ENCODE peak calls at places on chromosomes 6 and 20, in eight cellular contexts. A is psoas muscle, C is left ventricle myocardium inferior, E is aorta, N is GM23338, L is substantia nigra, F is testis, H is DND-41. M is an unnamed sample.

GRCh38 chr6:79895382-79896100 is 51.8 kb downstream of the ELOVL4 start:
- DNase-seq in A (no peak), C (no peak), E (no peak), N (no peak), L (no peak), F (no peak), H (no peak), M (no peak)

GRCh38 chr6:4291453-4292403 is 156.4 kb upstream of the ECI2 start:
- DNase-seq in A (no peak), C (no peak), E (no peak), N (peak), L (no peak), F (no peak), H (no peak), M (no peak)

GRCh38 chr6:142374965-142375733 is 73.3 kb downstream of the ADGRG6 start:
- DNase-seq in A (no peak), C (no peak), E (no peak), N (no peak), L (no peak), F (no peak), H (no peak), M (no peak)

GRCh38 chr6:15989397-15989796 is 139.5 kb upstream of the MYLIP start:
- DNase-seq in A (no peak), C (no peak), E (no peak), N (no peak), L (no peak), F (no peak), H (no peak), M (no peak)

GRCh38 chr6:23688650-23689049 is 437.4 kb upstream of the NRSN1 start:
- DNase-seq in A (no peak), C (no peak), E (no peak), N (no peak), L (no peak), F (no peak), H (no peak), M (no peak)

GRCh38 chr6:95209007-95209406 is 368.3 kb upstream of the MANEA start:
- DNase-seq in A (no peak), C (no peak), E (no peak), N (no peak), L (no peak), F (no peak), H (no peak), M (no peak)

GRCh38 chr6:26020983-26021349 is 58.4 kb downstream of the TRIM38 start:
- DNase-seq in A (peak), C (peak), E (peak), N (no peak), L (peak), F (peak), H (peak), M (peak)

GRCh38 chr20:9040874-9041524 is 27.9 kb upstream of the PLCB4 start:
- DNase-seq in A (no peak), C (no peak), E (no peak), N (no peak), L (no peak), F (no peak), H (no peak), M (no peak)

GRCh38 chr20:32965115-32965514 is 39.1 kb downstream of the SUN5 start:
- DNase-seq in A (no peak), C (no peak), E (no peak), N (no peak), L (no peak), F (peak), H (peak), M (no peak)

GRCh38 chr6:15763827-15764226 is 101.0 kb upstream of the DTNBP1 start:
- DNase-seq in A (peak), C (no peak), E (no peak), N (peak), L (no peak), F (no peak), H (no peak), M (no peak)

GRCh38 chr6:165401092-165401491 is 91.7 kb upstream of the C6orf118 start:
- DNase-seq in A (no peak), C (no peak), E (no peak), N (no peak), L (no peak), F (no peak), H (no peak), M (no peak)

GRCh38 chr6:43760799-43761168 is 9.2 kb upstream of the VEGFA start:
- DNase-seq in A (no peak), C (peak), E (no peak), N (no peak), L (no peak), F (no peak), H (no peak), M (no peak)

GRCh38 chr20:38878798-38879197 is 47.4 kb upstream of the FAM83D start:
- DNase-seq in A (no peak), C (no peak), E (no peak), N (peak), L (no peak), F (no peak), H (peak), M (no peak)

GRCh38 chr6:90467546-90467945 is 119.3 kb downstream of the MAP3K7 start:
- DNase-seq in A (no peak), C (no peak), E (no peak), N (no peak), L (no peak), F (no peak), H (no peak), M (no peak)

GRCh38 chr6:32983493-32983848 is 15.1 kb downstream of the BRD2 start:
- DNase-seq in A (no peak), C (no peak), E (no peak), N (no peak), L (no peak), F (no peak), H (no peak), M (no peak)

GRCh38 chr20:11144114-11144513 is 470.3 kb upstream of the JAG1 start:
- DNase-seq in A (no peak), C (no peak), E (no peak), N (no peak), L (no peak), F (no peak), H (no peak), M (no peak)

GRCh38 chr6:149915970-149916865 is 6.7 kb downstream of the RAET1G start:
- DNase-seq in A (no peak), C (no peak), E (peak), N (no peak), L (no peak), F (no peak), H (no peak), M (no peak)

GRCh38 chr6:2141644-2142290 is 103.6 kb downstream of the GMDS start:
- DNase-seq in A (no peak), C (no peak), E (no peak), N (peak), L (no peak), F (peak), H (no peak), M (no peak)

GRCh38 chr6:112330877-112331260 is 16.3 kb upstream of the RFPL4B start:
- DNase-seq in A (no peak), C (no peak), E (no peak), N (no peak), L (no peak), F (no peak), H (no peak), M (no peak)

GRCh38 chr6:112372213-112372806 is 25.2 kb downstream of the RFPL4B start:
- DNase-seq in A (no peak), C (no peak), E (no peak), N (peak), L (no peak), F (no peak), H (no peak), M (no peak)

GRCh38 chr20:11676618-11677289 is 240.9 kb upstream of the BTBD3 start:
- DNase-seq in A (peak), C (no peak), E (no peak), N (peak), L (peak), F (peak), H (peak), M (peak)

GRCh38 chr6:105968230-105968954 is 117.7 kb upstream of the PRDM1 start:
- DNase-seq in A (no peak), C (no peak), E (no peak), N (no peak), L (no peak), F (no peak), H (no peak), M (no peak)

GRCh38 chr20:36606171-36607116 is 865 bp downstream of the RAB5IF start:
- DNase-seq in A (no peak), C (no peak), E (no peak), N (peak), L (no peak), F (no peak), H (peak), M (no peak)

GRCh38 chr6:44254201-44254956 is 2.9 kb downstream of the SLC35B2 start:
- DNase-seq in A (peak), C (no peak), E (peak), N (no peak), L (no peak), F (no peak), H (no peak), M (no peak)

GRCh38 chr20:26163890-26164289 is 467.2 kb upstream of the ZNF337 start:
- DNase-seq in A (no peak), C (no peak), E (no peak), N (no peak), L (no peak), F (no peak), H (no peak), M (no peak)

GRCh38 chr20:41643504-41643938 is 25.3 kb upstream of the CHD6 start:
- DNase-seq in A (no peak), C (no peak), E (no peak), N (peak), L (no peak), F (peak), H (no peak), M (peak)

GRCh38 chr6:45922728-45923351 is 92.8 kb downstream of the CLIC5 start:
- DNase-seq in A (peak), C (peak), E (peak), N (peak), L (peak), F (peak), H (peak), M (peak)

GRCh38 chr6:15431762-15432495 is 186.1 kb downstream of the JARID2 start:
- DNase-seq in A (peak), C (no peak), E (no peak), N (no peak), L (no peak), F (no peak), H (no peak), M (no peak)

GRCh38 chr6:113381232-113381631 is 475.9 kb upstream of the MARCKS start:
- DNase-seq in A (no peak), C (no peak), E (no peak), N (no peak), L (no peak), F (no peak), H (no peak), M (no peak)

DNA sequence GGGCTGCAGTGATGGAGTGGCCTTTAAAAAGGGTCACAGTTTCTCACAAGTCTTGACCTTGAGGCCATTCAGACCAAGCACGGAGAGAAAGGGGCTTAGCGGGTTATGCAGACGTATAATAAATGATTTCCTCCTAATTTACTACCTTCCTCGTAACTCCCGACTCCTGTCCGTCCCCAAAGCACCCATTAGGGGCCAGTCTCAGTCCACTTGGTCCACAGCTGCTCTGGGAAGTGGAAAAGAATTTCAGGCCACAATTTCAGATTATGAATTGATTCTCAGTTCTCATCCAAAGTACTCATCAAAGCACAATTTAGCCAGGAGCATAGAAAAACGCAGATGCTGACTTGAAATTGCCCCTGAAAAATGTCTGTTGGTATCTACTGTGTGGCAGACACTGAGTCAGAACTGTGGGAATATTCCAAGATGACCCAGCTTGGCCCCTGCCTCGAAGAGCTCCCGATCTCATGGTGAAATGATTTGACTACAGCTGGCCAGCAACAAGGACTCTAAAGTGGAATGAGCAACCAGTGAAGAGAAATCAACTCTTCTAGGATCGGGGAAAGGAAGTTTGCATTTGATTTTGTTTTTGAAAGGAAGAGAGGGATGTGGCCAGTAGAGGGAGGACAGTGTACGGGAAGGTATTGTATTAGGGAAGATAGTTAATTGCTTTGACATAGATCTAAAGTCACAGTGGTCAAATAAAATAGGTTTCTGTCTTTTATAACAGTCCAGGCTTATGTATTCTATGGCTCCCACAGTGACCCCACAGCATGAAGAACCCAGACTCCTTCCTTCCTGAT is 15.2 kb upstream of the STK35 start:
- DNase-seq in A (no peak), C (no peak), E (no peak), N (no peak), L (no peak), F (no peak), H (no peak), M (no peak)
- H3K27ac ChIP-seq in A (no peak), C (no peak), E (no peak), N (no peak), L (no peak), F (no peak), H (no peak), M (no peak)

DNA sequence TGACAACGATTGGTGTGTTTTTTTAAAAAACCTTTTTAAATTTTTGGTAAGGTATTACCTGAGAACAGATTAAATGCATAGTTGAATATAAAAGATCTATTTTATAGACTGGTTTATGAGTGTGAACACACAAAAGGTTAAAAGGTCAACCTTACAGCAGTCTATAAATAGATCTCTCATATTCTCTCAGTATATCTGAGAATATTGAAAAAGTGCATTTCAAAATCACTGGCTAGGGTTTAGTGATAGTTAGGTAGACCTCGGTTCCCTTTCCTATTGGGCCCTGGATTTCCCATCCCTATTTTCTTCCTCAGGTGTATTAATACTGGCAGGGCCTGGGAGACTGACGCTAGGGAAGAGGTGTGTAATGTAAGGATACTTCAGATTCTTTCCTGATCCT is 723 bp upstream of the ZNF451 start:
- DNase-seq in A (no peak), C (no peak), E (no peak), N (no peak), L (no peak), F (no peak), H (no peak), M (no peak)
- H3K27ac ChIP-seq in A (no peak), C (peak), E (no peak), N (peak), L (peak), F (peak), H (peak), M (peak)

GRCh38 chr6:96816182-96816888 is 20.9 kb downstream of the GPR63 start:
- DNase-seq in A (no peak), C (no peak), E (no peak), N (peak), L (no peak), F (no peak), H (no peak), M (no peak)

GRCh38 chr6:96812077-96812703 is 25.1 kb downstream of the GPR63 start:
- DNase-seq in A (no peak), C (no peak), E (no peak), N (no peak), L (no peak), F (no peak), H (no peak), M (no peak)

GRCh38 chr6:96811670-96812069 is 25.6 kb downstream of the GPR63 start:
- DNase-seq in A (no peak), C (no peak), E (no peak), N (no peak), L (no peak), F (no peak), H (no peak), M (no peak)

GRCh38 chr6:96811136-96811535 is 26.1 kb downstream of the GPR63 start:
- DNase-seq in A (no peak), C (no peak), E (no peak), N (peak), L (no peak), F (no peak), H (no peak), M (no peak)

DNA sequence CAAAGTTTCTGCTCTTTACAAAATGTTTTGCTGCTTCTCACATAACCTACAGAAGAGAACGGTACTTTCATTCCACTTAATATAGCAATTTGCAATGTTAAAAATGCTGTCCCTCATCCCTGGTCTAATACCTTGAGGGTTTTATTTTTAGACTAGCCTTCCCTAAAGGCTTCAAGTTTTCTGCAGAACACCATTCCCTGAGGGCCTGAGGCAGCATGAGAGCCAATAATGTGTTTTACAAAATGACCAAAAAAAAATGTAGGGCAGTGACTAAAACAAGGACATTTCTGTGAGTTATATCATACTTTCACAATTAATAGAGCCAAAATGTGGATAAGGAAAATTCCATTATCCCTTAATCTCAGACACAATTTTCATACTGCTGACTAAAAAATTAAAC is 22.7 kb downstream of the GPR63 start:
- DNase-seq in A (no peak), C (no peak), E (no peak), N (no peak), L (no peak), F (no peak), H (no peak), M (no peak)
- H3K27ac ChIP-seq in A (no peak), C (no peak), E (no peak), N (no peak), L (no peak), F (no peak), H (no peak), M (no peak)

GRCh38 chr6:107977283-107977682 is 19.3 kb upstream of the SEC63 start:
- DNase-seq in A (no peak), C (no peak), E (no peak), N (peak), L (no peak), F (no peak), H (no peak), M (no peak)
- H3K27ac ChIP-seq in A (no peak), C (no peak), E (no peak), N (no peak), L (no peak), F (no peak), H (no peak), M (no peak)

DNA sequence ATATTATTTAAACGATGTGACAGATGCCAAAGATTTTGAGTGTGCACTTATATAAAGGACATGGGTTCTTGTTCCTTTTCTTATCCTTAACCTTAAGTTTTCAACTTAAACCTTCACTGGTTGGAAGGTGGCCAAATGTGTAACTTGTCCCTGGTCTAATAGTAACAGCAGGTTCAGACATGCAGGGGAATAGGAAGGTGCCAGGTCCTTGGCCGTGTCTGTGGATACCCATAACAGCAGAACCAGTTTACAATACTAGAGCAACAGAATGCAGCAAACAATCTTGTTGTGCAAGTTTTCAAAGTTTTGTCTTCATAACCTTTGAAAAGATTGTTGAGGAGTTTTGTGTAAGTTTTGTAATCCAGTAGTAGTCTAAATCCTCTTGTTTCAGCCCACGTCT is 4.4 kb downstream of the MYB start:
- DNase-seq in A (no peak), C (no peak), E (no peak), N (no peak), L (no peak), F (no peak), H (no peak), M (no peak)
- H3K27ac ChIP-seq in A (no peak), C (no peak), E (no peak), N (no peak), L (no peak), F (no peak), H (peak), M (no peak)

DNA sequence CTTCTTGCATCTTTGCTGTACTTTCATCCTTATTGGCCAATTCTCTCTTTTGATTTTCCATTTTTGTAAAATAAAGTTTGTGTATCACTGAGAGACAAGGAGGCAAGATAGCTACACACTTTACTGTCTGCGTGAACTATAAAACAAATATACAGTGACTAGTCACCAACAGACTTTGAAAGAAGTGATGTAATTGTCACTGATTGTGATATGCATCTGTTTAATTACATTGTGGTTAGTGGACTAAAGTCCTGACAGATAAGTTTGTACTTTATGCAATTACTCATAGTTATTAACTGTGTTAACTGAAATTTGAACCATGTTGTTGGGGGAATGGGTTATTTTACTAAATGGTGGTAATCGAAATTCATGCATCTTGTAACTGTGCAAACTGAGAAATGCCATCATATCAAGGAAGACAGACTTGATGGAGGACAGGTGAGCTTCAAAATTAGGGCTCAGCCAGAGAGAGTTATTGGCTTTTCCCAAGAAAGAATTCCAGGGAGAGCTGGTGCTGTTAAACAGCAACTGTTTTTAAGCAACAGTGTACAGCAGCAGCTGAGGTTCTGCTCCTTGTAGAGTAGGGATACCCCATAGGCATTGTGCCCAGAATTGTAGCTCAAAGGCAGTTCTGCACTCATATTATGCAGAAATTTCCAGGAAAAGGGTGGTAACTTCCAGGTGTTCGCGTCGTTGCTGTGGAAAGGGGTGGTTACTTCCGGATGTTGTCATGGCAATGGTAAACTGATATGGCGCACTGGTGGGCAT is 62.9 kb downstream of the EFHC1 start:
- DNase-seq in A (no peak), C (no peak), E (no peak), N (no peak), L (no peak), F (no peak), H (no peak), M (no peak)
- H3K27ac ChIP-seq in A (no peak), C (no peak), E (no peak), N (no peak), L (no peak), F (no peak), H (no peak), M (no peak)